ENCODE peak calls at places on chromosome 6, in eight cellular contexts. One of them, this sample, is unnamed.
A peak's percentile ranks its signal among the peaks of the same experiment; 100 is the strongest.

GRCh38 chr6:8857160-8857559 is 421.8 kb upstream of the SLC35B3 start:
- DNase-seq in heart left ventricle: no peak
- DNase-seq in CD8-positive, alpha-beta T cell: no peak
- DNase-seq in tibial nerve: no peak
- DNase-seq in heart right ventricle: no peak
- DNase-seq in body of pancreas: no peak
- DNase-seq in lower lobe of right lung: no peak
- DNase-seq in lung: no peak
- DNase-seq in this sample: no peak

GRCh38 chr6:24520929-24521546 is 26.3 kb downstream of the ALDH5A1 start:
- DNase-seq in heart left ventricle: peak; percentile 67
- DNase-seq in CD8-positive, alpha-beta T cell: peak; percentile 2
- DNase-seq in tibial nerve: no peak
- DNase-seq in heart right ventricle: peak; percentile 14
- DNase-seq in body of pancreas: peak; percentile 65
- DNase-seq in lower lobe of right lung: peak; percentile 69
- DNase-seq in lung: peak; percentile 52
- DNase-seq in this sample: peak; percentile 26

GRCh38 chr6:133241901-133242760 is 974 bp downstream of the EYA4 start:
- DNase-seq in heart left ventricle: peak; percentile 63
- DNase-seq in CD8-positive, alpha-beta T cell: no peak
- DNase-seq in tibial nerve: no peak
- DNase-seq in heart right ventricle: peak; percentile 4
- DNase-seq in body of pancreas: peak; percentile 6
- DNase-seq in lower lobe of right lung: no peak
- DNase-seq in lung: no peak
- DNase-seq in this sample: no peak

GRCh38 chr6:100455230-100456124 is 9.2 kb downstream of the SIM1 start:
- DNase-seq in heart left ventricle: no peak
- DNase-seq in CD8-positive, alpha-beta T cell: no peak
- DNase-seq in tibial nerve: no peak
- DNase-seq in heart right ventricle: no peak
- DNase-seq in body of pancreas: peak; percentile 78
- DNase-seq in lower lobe of right lung: no peak
- DNase-seq in lung: no peak
- DNase-seq in this sample: no peak

GRCh38 chr6:99276747-99277146 is 72.7 kb downstream of the FAXC start:
- DNase-seq in heart left ventricle: no peak
- DNase-seq in CD8-positive, alpha-beta T cell: no peak
- DNase-seq in tibial nerve: no peak
- DNase-seq in heart right ventricle: no peak
- DNase-seq in body of pancreas: no peak
- DNase-seq in lower lobe of right lung: no peak
- DNase-seq in lung: no peak
- DNase-seq in this sample: no peak

GRCh38 chr6:145841668-145842067 is 27.1 kb upstream of the FBXO30 start:
- DNase-seq in heart left ventricle: no peak
- DNase-seq in CD8-positive, alpha-beta T cell: no peak
- DNase-seq in tibial nerve: no peak
- DNase-seq in heart right ventricle: no peak
- DNase-seq in body of pancreas: no peak
- DNase-seq in lower lobe of right lung: no peak
- DNase-seq in lung: no peak
- DNase-seq in this sample: no peak

GRCh38 chr6:13457577-13457976 is 29.8 kb downstream of the GFOD1 start:
- DNase-seq in heart left ventricle: no peak
- DNase-seq in CD8-positive, alpha-beta T cell: no peak
- DNase-seq in tibial nerve: no peak
- DNase-seq in heart right ventricle: no peak
- DNase-seq in body of pancreas: no peak
- DNase-seq in lower lobe of right lung: no peak
- DNase-seq in lung: no peak
- DNase-seq in this sample: no peak

GRCh38 chr6:70985151-70985550 is 28.3 kb upstream of the B3GAT2 start:
- DNase-seq in heart left ventricle: no peak
- DNase-seq in CD8-positive, alpha-beta T cell: no peak
- DNase-seq in tibial nerve: no peak
- DNase-seq in heart right ventricle: no peak
- DNase-seq in body of pancreas: no peak
- DNase-seq in lower lobe of right lung: no peak
- DNase-seq in lung: no peak
- DNase-seq in this sample: no peak

GRCh38 chr6:151041686-151042085 is 176.2 kb downstream of the MTHFD1L start:
- DNase-seq in heart left ventricle: no peak
- DNase-seq in CD8-positive, alpha-beta T cell: no peak
- DNase-seq in tibial nerve: no peak
- DNase-seq in heart right ventricle: no peak
- DNase-seq in body of pancreas: no peak
- DNase-seq in lower lobe of right lung: no peak
- DNase-seq in lung: no peak
- DNase-seq in this sample: no peak
- H3K4me1 ChIP-seq in heart left ventricle: peaks cover 22% of the 10 kb centered on the region
- H3K4me1 ChIP-seq in CD8-positive, alpha-beta T cell: no peaks in the 10 kb centered on the region
- H3K4me1 ChIP-seq in tibial nerve: peaks cover 13% of the 10 kb centered on the region
- H3K4me1 ChIP-seq in heart right ventricle: peaks cover 34% of the 10 kb centered on the region
- H3K4me1 ChIP-seq in body of pancreas: peaks cover 44% of the 10 kb centered on the region
- H3K4me1 ChIP-seq in lower lobe of right lung: peaks cover 29% of the 10 kb centered on the region
- H3K4me1 ChIP-seq in lung: peaks cover 7% of the 10 kb centered on the region
- H3K4me1 ChIP-seq in this sample: no peaks in the 10 kb centered on the region

GRCh38 chr6:15441215-15441868 is 195.5 kb downstream of the JARID2 start:
- DNase-seq in heart left ventricle: no peak
- DNase-seq in CD8-positive, alpha-beta T cell: no peak
- DNase-seq in tibial nerve: no peak
- DNase-seq in heart right ventricle: peak; percentile 56
- DNase-seq in body of pancreas: peak; percentile 52
- DNase-seq in lower lobe of right lung: no peak
- DNase-seq in lung: peak; percentile 55
- DNase-seq in this sample: peak; percentile 37
- H3K4me1 ChIP-seq in heart left ventricle: peaks cover 53% of the 10 kb centered on the region
- H3K4me1 ChIP-seq in CD8-positive, alpha-beta T cell: peaks cover 33% of the 10 kb centered on the region
- H3K4me1 ChIP-seq in tibial nerve: peaks cover 9% of the 10 kb centered on the region
- H3K4me1 ChIP-seq in heart right ventricle: peaks cover 70% of the 10 kb centered on the region
- H3K4me1 ChIP-seq in body of pancreas: peaks cover 35% of the 10 kb centered on the region
- H3K4me1 ChIP-seq in lower lobe of right lung: peaks cover 81% of the 10 kb centered on the region
- H3K4me1 ChIP-seq in lung: peaks cover 39% of the 10 kb centered on the region
- H3K4me1 ChIP-seq in this sample: peaks cover 14% of the 10 kb centered on the region

DNA sequence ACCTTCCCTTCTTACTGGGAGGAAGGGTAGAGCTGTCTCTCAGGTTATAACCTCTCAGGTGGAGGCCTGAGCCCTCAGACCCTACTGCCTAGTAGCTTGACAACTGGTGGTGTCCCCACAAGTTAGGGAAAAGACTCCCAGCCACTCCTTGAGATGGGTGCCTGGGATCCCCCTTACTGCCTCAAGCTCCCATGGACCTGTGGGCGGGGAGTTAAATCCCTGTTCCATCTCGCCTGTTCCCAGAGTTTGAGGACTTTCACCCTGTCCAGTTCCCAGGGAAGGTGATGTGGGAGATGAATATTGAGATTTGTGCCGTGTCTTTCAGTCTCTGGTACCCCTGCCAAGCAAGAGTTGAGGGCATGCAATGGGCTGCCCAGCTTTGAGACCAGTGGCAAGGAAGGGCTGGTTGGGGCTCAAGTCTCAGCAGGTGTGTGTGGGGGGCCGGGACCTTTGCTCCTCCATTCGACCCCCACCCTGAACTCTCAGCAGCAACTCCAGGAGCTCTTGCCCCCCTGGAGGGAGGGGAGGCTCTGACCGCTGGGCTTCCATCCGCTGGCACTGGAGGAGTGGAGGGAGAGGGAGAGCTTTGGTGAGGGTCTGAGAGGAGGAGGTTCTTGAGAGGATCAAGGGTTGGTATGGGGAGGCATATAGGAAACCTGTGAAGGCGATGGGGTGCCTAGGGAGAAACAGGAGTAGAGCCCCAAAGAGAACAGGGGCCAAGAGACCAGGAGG is 1.1 kb upstream of the PBX2 start:
- DNase-seq in heart left ventricle: peak; percentile 54
- DNase-seq in CD8-positive, alpha-beta T cell: no peak
- DNase-seq in tibial nerve: no peak
- DNase-seq in heart right ventricle: no peak
- DNase-seq in body of pancreas: no peak
- DNase-seq in lower lobe of right lung: no peak
- DNase-seq in lung: no peak
- DNase-seq in this sample: no peak
- H3K4me1 ChIP-seq in heart left ventricle: peaks cover 59% of the 10 kb centered on the region
- H3K4me1 ChIP-seq in CD8-positive, alpha-beta T cell: peaks cover 54% of the 10 kb centered on the region
- H3K4me1 ChIP-seq in tibial nerve: peaks cover 64% of the 10 kb centered on the region
- H3K4me1 ChIP-seq in heart right ventricle: peaks cover 71% of the 10 kb centered on the region
- H3K4me1 ChIP-seq in body of pancreas: peaks cover 36% of the 10 kb centered on the region
- H3K4me1 ChIP-seq in lower lobe of right lung: peaks cover 72% of the 10 kb centered on the region
- H3K4me1 ChIP-seq in lung: no peaks in the 10 kb centered on the region
- H3K4me1 ChIP-seq in this sample: peaks cover 46% of the 10 kb centered on the region

GRCh38 chr6:109239918-109240321 is 142.3 kb downstream of the CD164 start:
- DNase-seq in heart left ventricle: no peak
- DNase-seq in CD8-positive, alpha-beta T cell: no peak
- DNase-seq in tibial nerve: no peak
- DNase-seq in heart right ventricle: peak; percentile 44
- DNase-seq in body of pancreas: no peak
- DNase-seq in lower lobe of right lung: no peak
- DNase-seq in lung: no peak
- DNase-seq in this sample: no peak

GRCh38 chr6:109241199-109241598 is 141.1 kb downstream of the CD164 start:
- DNase-seq in heart left ventricle: no peak
- DNase-seq in CD8-positive, alpha-beta T cell: no peak
- DNase-seq in tibial nerve: no peak
- DNase-seq in heart right ventricle: no peak
- DNase-seq in body of pancreas: no peak
- DNase-seq in lower lobe of right lung: no peak
- DNase-seq in lung: no peak
- DNase-seq in this sample: no peak

GRCh38 chr6:109240370-109241084 is 141.7 kb downstream of the CD164 start:
- DNase-seq in heart left ventricle: no peak
- DNase-seq in CD8-positive, alpha-beta T cell: no peak
- DNase-seq in tibial nerve: no peak
- DNase-seq in heart right ventricle: peak; percentile 5
- DNase-seq in body of pancreas: no peak
- DNase-seq in lower lobe of right lung: no peak
- DNase-seq in lung: no peak
- DNase-seq in this sample: no peak

GRCh38 chr6:109242923-109243322 is 139.3 kb downstream of the CD164 start:
- DNase-seq in heart left ventricle: no peak
- DNase-seq in CD8-positive, alpha-beta T cell: no peak
- DNase-seq in tibial nerve: no peak
- DNase-seq in heart right ventricle: no peak
- DNase-seq in body of pancreas: no peak
- DNase-seq in lower lobe of right lung: no peak
- DNase-seq in lung: no peak
- DNase-seq in this sample: no peak

GRCh38 chr6:109242029-109242428 is 140.2 kb downstream of the CD164 start:
- DNase-seq in heart left ventricle: no peak
- DNase-seq in CD8-positive, alpha-beta T cell: no peak
- DNase-seq in tibial nerve: no peak
- DNase-seq in heart right ventricle: no peak
- DNase-seq in body of pancreas: no peak
- DNase-seq in lower lobe of right lung: no peak
- DNase-seq in lung: no peak
- DNase-seq in this sample: no peak
- H3K4me1 ChIP-seq in heart left ventricle: peaks cover 22% of the 10 kb centered on the region
- H3K4me1 ChIP-seq in CD8-positive, alpha-beta T cell: no peaks in the 10 kb centered on the region
- H3K4me1 ChIP-seq in tibial nerve: no peaks in the 10 kb centered on the region
- H3K4me1 ChIP-seq in heart right ventricle: peaks cover 20% of the 10 kb centered on the region
- H3K4me1 ChIP-seq in body of pancreas: no peaks in the 10 kb centered on the region
- H3K4me1 ChIP-seq in lower lobe of right lung: peaks cover 26% of the 10 kb centered on the region
- H3K4me1 ChIP-seq in lung: no peaks in the 10 kb centered on the region
- H3K4me1 ChIP-seq in this sample: no peaks in the 10 kb centered on the region

DNA sequence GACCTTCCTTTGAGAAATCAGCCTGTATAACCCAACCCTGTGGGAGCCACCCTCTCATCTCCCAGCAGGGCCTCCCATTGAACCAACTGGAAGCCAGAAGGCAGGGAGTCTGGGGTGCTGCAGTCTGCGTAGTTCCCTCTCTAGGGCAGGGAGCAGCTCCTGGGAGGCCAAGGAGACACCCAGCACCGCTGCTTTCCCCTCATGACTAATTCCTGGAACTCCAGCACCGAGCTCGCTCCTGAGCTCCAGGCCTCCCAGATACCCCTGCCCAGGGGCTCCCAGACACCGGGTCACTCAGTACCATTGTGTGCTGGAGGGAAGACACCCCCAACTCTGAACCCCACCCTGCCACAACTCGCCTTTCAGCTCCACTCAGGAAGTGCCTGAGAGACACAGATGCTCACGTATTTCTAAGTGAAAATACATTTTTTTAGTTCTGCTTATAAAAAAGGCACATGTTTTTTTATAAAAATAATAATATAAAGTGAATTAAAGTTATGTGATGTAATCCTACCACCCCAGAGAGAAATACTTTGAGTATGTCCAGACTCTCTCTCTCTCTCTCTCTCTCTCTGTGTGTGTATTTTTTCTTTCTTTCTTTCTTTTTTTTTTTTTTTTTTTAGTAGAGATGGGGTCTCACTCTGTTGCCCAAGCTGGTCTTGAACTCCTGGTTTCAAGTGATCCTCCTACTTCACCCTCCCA is 17.5 kb downstream of the PIM1 start:
- DNase-seq in heart left ventricle: no peak
- DNase-seq in CD8-positive, alpha-beta T cell: no peak
- DNase-seq in tibial nerve: no peak
- DNase-seq in heart right ventricle: no peak
- DNase-seq in body of pancreas: no peak
- DNase-seq in lower lobe of right lung: peak; percentile 60
- DNase-seq in lung: no peak
- DNase-seq in this sample: no peak
- H3K4me1 ChIP-seq in heart left ventricle: no peaks in the 10 kb centered on the region
- H3K4me1 ChIP-seq in CD8-positive, alpha-beta T cell: peaks cover 78% of the 10 kb centered on the region
- H3K4me1 ChIP-seq in tibial nerve: no peaks in the 10 kb centered on the region
- H3K4me1 ChIP-seq in heart right ventricle: no peaks in the 10 kb centered on the region
- H3K4me1 ChIP-seq in body of pancreas: peaks cover 4% of the 10 kb centered on the region
- H3K4me1 ChIP-seq in lower lobe of right lung: peaks cover 10% of the 10 kb centered on the region
- H3K4me1 ChIP-seq in lung: no peaks in the 10 kb centered on the region
- H3K4me1 ChIP-seq in this sample: peaks cover 47% of the 10 kb centered on the region

GRCh38 chr6:35043381-35043780 is 97.8 kb downstream of the TCP11 start:
- DNase-seq in heart left ventricle: no peak
- DNase-seq in CD8-positive, alpha-beta T cell: no peak
- DNase-seq in tibial nerve: no peak
- DNase-seq in heart right ventricle: no peak
- DNase-seq in body of pancreas: no peak
- DNase-seq in lower lobe of right lung: no peak
- DNase-seq in lung: no peak
- DNase-seq in this sample: no peak

GRCh38 chr6:35042451-35042850 is 98.7 kb downstream of the TCP11 start:
- DNase-seq in heart left ventricle: no peak
- DNase-seq in CD8-positive, alpha-beta T cell: no peak
- DNase-seq in tibial nerve: no peak
- DNase-seq in heart right ventricle: no peak
- DNase-seq in body of pancreas: no peak
- DNase-seq in lower lobe of right lung: no peak
- DNase-seq in lung: no peak
- DNase-seq in this sample: no peak

GRCh38 chr6:35041086-35041855 is 99.9 kb downstream of the TCP11 start:
- DNase-seq in heart left ventricle: no peak
- DNase-seq in CD8-positive, alpha-beta T cell: no peak
- DNase-seq in tibial nerve: no peak
- DNase-seq in heart right ventricle: no peak
- DNase-seq in body of pancreas: no peak
- DNase-seq in lower lobe of right lung: no peak
- DNase-seq in lung: no peak
- DNase-seq in this sample: no peak

GRCh38 chr6:35040398-35040797 is 100.7 kb downstream of the TCP11 start:
- DNase-seq in heart left ventricle: no peak
- DNase-seq in CD8-positive, alpha-beta T cell: no peak
- DNase-seq in tibial nerve: no peak
- DNase-seq in heart right ventricle: no peak
- DNase-seq in body of pancreas: no peak
- DNase-seq in lower lobe of right lung: no peak
- DNase-seq in lung: no peak
- DNase-seq in this sample: no peak

GRCh38 chr6:35042041-35042440 is 99.1 kb downstream of the TCP11 start:
- DNase-seq in heart left ventricle: no peak
- DNase-seq in CD8-positive, alpha-beta T cell: no peak
- DNase-seq in tibial nerve: no peak
- DNase-seq in heart right ventricle: no peak
- DNase-seq in body of pancreas: no peak
- DNase-seq in lower lobe of right lung: no peak
- DNase-seq in lung: no peak
- DNase-seq in this sample: no peak
- H3K4me1 ChIP-seq in heart left ventricle: peaks cover 80% of the 10 kb centered on the region
- H3K4me1 ChIP-seq in CD8-positive, alpha-beta T cell: peaks cover 4% of the 10 kb centered on the region
- H3K4me1 ChIP-seq in tibial nerve: peaks cover 67% of the 10 kb centered on the region
- H3K4me1 ChIP-seq in heart right ventricle: peaks cover 82% of the 10 kb centered on the region
- H3K4me1 ChIP-seq in body of pancreas: peaks cover 43% of the 10 kb centered on the region
- H3K4me1 ChIP-seq in lower lobe of right lung: peaks cover 70% of the 10 kb centered on the region
- H3K4me1 ChIP-seq in lung: peaks cover 28% of the 10 kb centered on the region
- H3K4me1 ChIP-seq in this sample: no peaks in the 10 kb centered on the region

This sample was measured in naive thymus-derived CD4-positive, alpha-beta T cell.